ENCODE peak calls at places on chromosomes 3 and 15, in six cellular contexts. One of them, this sample, is unnamed.

GRCh38 chr3:64578797-64579196 is 109.0 kb downstream of the ADAMTS9 start:
- DNase-seq in A172: no peak
- DNase-seq in EH: no peak
- DNase-seq in SK-N-MC: no peak
- DNase-seq in NCI-H2081: no peak
- DNase-seq in stimulated activated CD4-positive, alpha-beta T cell treated with anti-CD3 and anti-CD28 coated beads, Interleukin-1b, Interleukin-23, amount 100 ng/mL, for 24 hours: no peak
- DNase-seq in this sample: no peak

GRCh38 chr3:197533396-197534347 is 22.1 kb downstream of the BDH1 start:
- DNase-seq in A172: no peak
- DNase-seq in EH: peak
- DNase-seq in SK-N-MC: peak
- DNase-seq in NCI-H2081: no peak
- DNase-seq in stimulated activated CD4-positive, alpha-beta T cell treated with anti-CD3 and anti-CD28 coated beads, Interleukin-1b, Interleukin-23, amount 100 ng/mL, for 24 hours: no peak
- DNase-seq in this sample: no peak

GRCh38 chr3:69290430-69290829 is 95.5 kb downstream of the FRMD4B start:
- DNase-seq in A172: no peak
- DNase-seq in EH: no peak
- DNase-seq in SK-N-MC: no peak
- DNase-seq in NCI-H2081: no peak
- DNase-seq in stimulated activated CD4-positive, alpha-beta T cell treated with anti-CD3 and anti-CD28 coated beads, Interleukin-1b, Interleukin-23, amount 100 ng/mL, for 24 hours: no peak
- DNase-seq in this sample: no peak

GRCh38 chr3:55567615-55568014 is 80.5 kb upstream of the WNT5A start:
- DNase-seq in A172: no peak
- DNase-seq in EH: peak
- DNase-seq in SK-N-MC: no peak
- DNase-seq in NCI-H2081: no peak
- DNase-seq in stimulated activated CD4-positive, alpha-beta T cell treated with anti-CD3 and anti-CD28 coated beads, Interleukin-1b, Interleukin-23, amount 100 ng/mL, for 24 hours: no peak
- DNase-seq in this sample: no peak

GRCh38 chr3:141360888-141361598 is 7.3 kb upstream of the ZBTB38 start:
- DNase-seq in A172: peak
- DNase-seq in EH: peak
- DNase-seq in SK-N-MC: peak
- DNase-seq in NCI-H2081: peak
- DNase-seq in stimulated activated CD4-positive, alpha-beta T cell treated with anti-CD3 and anti-CD28 coated beads, Interleukin-1b, Interleukin-23, amount 100 ng/mL, for 24 hours: no peak
- DNase-seq in this sample: peak

GRCh38 chr15:68584704-68585573 is 6.1 kb downstream of the CORO2B start:
- DNase-seq in A172: no peak
- DNase-seq in EH: no peak
- DNase-seq in SK-N-MC: no peak
- DNase-seq in NCI-H2081: peak
- DNase-seq in stimulated activated CD4-positive, alpha-beta T cell treated with anti-CD3 and anti-CD28 coated beads, Interleukin-1b, Interleukin-23, amount 100 ng/mL, for 24 hours: no peak
- DNase-seq in this sample: no peak

GRCh38 chr3:50562866-50563265 is 4.7 kb downstream of the C3orf18 start:
- DNase-seq in A172: peak
- DNase-seq in EH: peak
- DNase-seq in SK-N-MC: no peak
- DNase-seq in NCI-H2081: no peak
- DNase-seq in stimulated activated CD4-positive, alpha-beta T cell treated with anti-CD3 and anti-CD28 coated beads, Interleukin-1b, Interleukin-23, amount 100 ng/mL, for 24 hours: no peak
- DNase-seq in this sample: no peak

GRCh38 chr3:58170376-58170775 is 40.4 kb downstream of the DNASE1L3 start:
- DNase-seq in A172: no peak
- DNase-seq in EH: no peak
- DNase-seq in SK-N-MC: no peak
- DNase-seq in NCI-H2081: no peak
- DNase-seq in stimulated activated CD4-positive, alpha-beta T cell treated with anti-CD3 and anti-CD28 coated beads, Interleukin-1b, Interleukin-23, amount 100 ng/mL, for 24 hours: no peak
- DNase-seq in this sample: no peak

GRCh38 chr15:66592505-66593218 is 26.9 kb upstream of the LCTL start:
- DNase-seq in A172: no peak
- DNase-seq in EH: no peak
- DNase-seq in SK-N-MC: no peak
- DNase-seq in NCI-H2081: no peak
- DNase-seq in stimulated activated CD4-positive, alpha-beta T cell treated with anti-CD3 and anti-CD28 coated beads, Interleukin-1b, Interleukin-23, amount 100 ng/mL, for 24 hours: no peak
- DNase-seq in this sample: no peak

GRCh38 chr15:75718326-75718725 is 5.7 kb upstream of the CSPG4 start:
- DNase-seq in A172: peak
- DNase-seq in EH: peak
- DNase-seq in SK-N-MC: no peak
- DNase-seq in NCI-H2081: no peak
- DNase-seq in stimulated activated CD4-positive, alpha-beta T cell treated with anti-CD3 and anti-CD28 coated beads, Interleukin-1b, Interleukin-23, amount 100 ng/mL, for 24 hours: no peak
- DNase-seq in this sample: no peak

GRCh38 chr3:13667330-13667729 is 118.4 kb downstream of the FBLN2 start:
- DNase-seq in A172: no peak
- DNase-seq in EH: no peak
- DNase-seq in SK-N-MC: no peak
- DNase-seq in NCI-H2081: no peak
- DNase-seq in stimulated activated CD4-positive, alpha-beta T cell treated with anti-CD3 and anti-CD28 coated beads, Interleukin-1b, Interleukin-23, amount 100 ng/mL, for 24 hours: no peak
- DNase-seq in this sample: no peak

GRCh38 chr15:78913012-78913411 is 31.8 kb downstream of the CTSH start:
- DNase-seq in A172: no peak
- DNase-seq in EH: no peak
- DNase-seq in SK-N-MC: no peak
- DNase-seq in NCI-H2081: no peak
- DNase-seq in stimulated activated CD4-positive, alpha-beta T cell treated with anti-CD3 and anti-CD28 coated beads, Interleukin-1b, Interleukin-23, amount 100 ng/mL, for 24 hours: no peak
- DNase-seq in this sample: no peak

GRCh38 chr15:51024735-51025453 is 69.8 kb downstream of the TNFAIP8L3 start:
- DNase-seq in A172: no peak
- DNase-seq in EH: no peak
- DNase-seq in SK-N-MC: no peak
- DNase-seq in NCI-H2081: no peak
- DNase-seq in stimulated activated CD4-positive, alpha-beta T cell treated with anti-CD3 and anti-CD28 coated beads, Interleukin-1b, Interleukin-23, amount 100 ng/mL, for 24 hours: no peak
- DNase-seq in this sample: no peak

GRCh38 chr3:112046599-112046998 is 12.1 kb downstream of the TMPRSS7 start:
- DNase-seq in A172: no peak
- DNase-seq in EH: peak
- DNase-seq in SK-N-MC: no peak
- DNase-seq in NCI-H2081: no peak
- DNase-seq in stimulated activated CD4-positive, alpha-beta T cell treated with anti-CD3 and anti-CD28 coated beads, Interleukin-1b, Interleukin-23, amount 100 ng/mL, for 24 hours: no peak
- DNase-seq in this sample: no peak

GRCh38 chr3:70737656-70738309 is 425.3 kb upstream of the MDFIC2 start:
- DNase-seq in A172: no peak
- DNase-seq in EH: no peak
- DNase-seq in SK-N-MC: no peak
- DNase-seq in NCI-H2081: peak
- DNase-seq in stimulated activated CD4-positive, alpha-beta T cell treated with anti-CD3 and anti-CD28 coated beads, Interleukin-1b, Interleukin-23, amount 100 ng/mL, for 24 hours: no peak
- DNase-seq in this sample: no peak

GRCh38 chr3:158057666-158058065 is 48.6 kb downstream of the SHOX2 start:
- DNase-seq in A172: no peak
- DNase-seq in EH: peak
- DNase-seq in SK-N-MC: no peak
- DNase-seq in NCI-H2081: no peak
- DNase-seq in stimulated activated CD4-positive, alpha-beta T cell treated with anti-CD3 and anti-CD28 coated beads, Interleukin-1b, Interleukin-23, amount 100 ng/mL, for 24 hours: no peak
- DNase-seq in this sample: no peak

GRCh38 chr3:185558395-185558794 is 6.0 kb upstream of the LIPH start:
- DNase-seq in A172: no peak
- DNase-seq in EH: no peak
- DNase-seq in SK-N-MC: no peak
- DNase-seq in NCI-H2081: no peak
- DNase-seq in stimulated activated CD4-positive, alpha-beta T cell treated with anti-CD3 and anti-CD28 coated beads, Interleukin-1b, Interleukin-23, amount 100 ng/mL, for 24 hours: no peak
- DNase-seq in this sample: no peak

GRCh38 chr15:92394327-92395175 is 870 bp downstream of the ST8SIA2 start:
- DNase-seq in A172: no peak
- DNase-seq in EH: no peak
- DNase-seq in SK-N-MC: no peak
- DNase-seq in NCI-H2081: no peak
- DNase-seq in stimulated activated CD4-positive, alpha-beta T cell treated with anti-CD3 and anti-CD28 coated beads, Interleukin-1b, Interleukin-23, amount 100 ng/mL, for 24 hours: no peak
- DNase-seq in this sample: no peak

GRCh38 chr3:157388976-157389375 is 47.7 kb upstream of the PTX3 start:
- DNase-seq in A172: no peak
- DNase-seq in EH: peak
- DNase-seq in SK-N-MC: no peak
- DNase-seq in NCI-H2081: no peak
- DNase-seq in stimulated activated CD4-positive, alpha-beta T cell treated with anti-CD3 and anti-CD28 coated beads, Interleukin-1b, Interleukin-23, amount 100 ng/mL, for 24 hours: no peak
- DNase-seq in this sample: no peak

GRCh38 chr3:69505770-69506407 is 120.0 kb upstream of the FRMD4B start:
- DNase-seq in A172: no peak
- DNase-seq in EH: no peak
- DNase-seq in SK-N-MC: no peak
- DNase-seq in NCI-H2081: peak
- DNase-seq in stimulated activated CD4-positive, alpha-beta T cell treated with anti-CD3 and anti-CD28 coated beads, Interleukin-1b, Interleukin-23, amount 100 ng/mL, for 24 hours: no peak
- DNase-seq in this sample: no peak

GRCh38 chr15:70283511-70283910 is 185.8 kb upstream of the TLE3 start:
- DNase-seq in A172: no peak
- DNase-seq in EH: no peak
- DNase-seq in SK-N-MC: no peak
- DNase-seq in NCI-H2081: no peak
- DNase-seq in stimulated activated CD4-positive, alpha-beta T cell treated with anti-CD3 and anti-CD28 coated beads, Interleukin-1b, Interleukin-23, amount 100 ng/mL, for 24 hours: no peak
- DNase-seq in this sample: no peak

GRCh38 chr3:13711911-13712650 is 163.2 kb downstream of the FBLN2 start:
- DNase-seq in A172: no peak
- DNase-seq in EH: no peak
- DNase-seq in SK-N-MC: no peak
- DNase-seq in NCI-H2081: no peak
- DNase-seq in stimulated activated CD4-positive, alpha-beta T cell treated with anti-CD3 and anti-CD28 coated beads, Interleukin-1b, Interleukin-23, amount 100 ng/mL, for 24 hours: no peak
- DNase-seq in this sample: no peak

GRCh38 chr15:27638950-27639349 is 460.2 kb downstream of the OCA2 start:
- DNase-seq in A172: no peak
- DNase-seq in EH: no peak
- DNase-seq in SK-N-MC: no peak
- DNase-seq in NCI-H2081: no peak
- DNase-seq in stimulated activated CD4-positive, alpha-beta T cell treated with anti-CD3 and anti-CD28 coated beads, Interleukin-1b, Interleukin-23, amount 100 ng/mL, for 24 hours: no peak
- DNase-seq in this sample: no peak

GRCh38 chr3:126760541-126760940 is 56.5 kb downstream of the CHCHD6 start:
- DNase-seq in A172: no peak
- DNase-seq in EH: no peak
- DNase-seq in SK-N-MC: no peak
- DNase-seq in NCI-H2081: no peak
- DNase-seq in stimulated activated CD4-positive, alpha-beta T cell treated with anti-CD3 and anti-CD28 coated beads, Interleukin-1b, Interleukin-23, amount 100 ng/mL, for 24 hours: no peak
- DNase-seq in this sample: no peak

This sample was measured in NCI-H1930.